ENCODE peak calls at places on chromosomes 7 and 10, in four cellular contexts. K, B, D and R are unnamed samples.

GRCh38 chr7:129612112-129613015 is 844 bp downstream of the NRF1 start:
- DNase-seq in K (no peak), B (no peak), D (no peak), R (peak; percentile 18)

GRCh38 chr7:1749864-1750466 is 79.9 kb downstream of the ELFN1 start:
- DNase-seq in K (no peak), B (no peak), D (no peak), R (no peak)

GRCh38 chr10:35335718-35336083 is 608 bp upstream of the CCNY start:
- DNase-seq in K (no peak), B (no peak), D (no peak), R (no peak)

GRCh38 chr7:65798111-65799075 is 74.5 kb upstream of the VKORC1L1 start:
- DNase-seq in K (no peak), B (peak; percentile 67), D (no peak), R (no peak)

GRCh38 chr10:88230251-88230650 is 352.9 kb downstream of the RNLS start:
- DNase-seq in K (no peak), B (no peak), D (no peak), R (no peak)

GRCh38 chr7:12625836-12626235 is 55.3 kb downstream of the SCIN start:
- DNase-seq in K (no peak), B (no peak), D (no peak), R (no peak)

GRCh38 chr10:61903184-61903990 is 1.9 kb downstream of the ARID5B start:
- DNase-seq in K (peak; percentile 38), B (peak; percentile 53), D (no peak), R (peak; percentile 49)

GRCh38 chr7:138158739-138159528 is 82.7 kb downstream of the AKR1D1 start:
- DNase-seq in K (peak; percentile 83), B (no peak), D (no peak), R (no peak)

GRCh38 chr7:24406053-24406561 is 122.1 kb downstream of the NPY start:
- DNase-seq in K (no peak), B (no peak), D (no peak), R (no peak)

GRCh38 chr10:50991496-50992355 is 82.6 kb upstream of the PRKG1 start:
- DNase-seq in K (no peak), B (no peak), D (no peak), R (peak; percentile 24)

GRCh38 chr10:101485681-101486554 is 102.1 kb downstream of the POLL start:
- DNase-seq in K (no peak), B (no peak), D (no peak), R (peak; percentile 67)

GRCh38 chr7:74033372-74034311 is 5.7 kb downstream of the ELN start:
- DNase-seq in K (no peak), B (no peak), D (no peak), R (no peak)

GRCh38 chr7:137445998-137446397 is 102.5 kb upstream of the PTN start:
- DNase-seq in K (no peak), B (no peak), D (no peak), R (no peak)

GRCh38 chr7:50265968-50266694 is 38.4 kb upstream of the IKZF1 start:
- DNase-seq in K (no peak), B (no peak), D (no peak), R (no peak)

DNA sequence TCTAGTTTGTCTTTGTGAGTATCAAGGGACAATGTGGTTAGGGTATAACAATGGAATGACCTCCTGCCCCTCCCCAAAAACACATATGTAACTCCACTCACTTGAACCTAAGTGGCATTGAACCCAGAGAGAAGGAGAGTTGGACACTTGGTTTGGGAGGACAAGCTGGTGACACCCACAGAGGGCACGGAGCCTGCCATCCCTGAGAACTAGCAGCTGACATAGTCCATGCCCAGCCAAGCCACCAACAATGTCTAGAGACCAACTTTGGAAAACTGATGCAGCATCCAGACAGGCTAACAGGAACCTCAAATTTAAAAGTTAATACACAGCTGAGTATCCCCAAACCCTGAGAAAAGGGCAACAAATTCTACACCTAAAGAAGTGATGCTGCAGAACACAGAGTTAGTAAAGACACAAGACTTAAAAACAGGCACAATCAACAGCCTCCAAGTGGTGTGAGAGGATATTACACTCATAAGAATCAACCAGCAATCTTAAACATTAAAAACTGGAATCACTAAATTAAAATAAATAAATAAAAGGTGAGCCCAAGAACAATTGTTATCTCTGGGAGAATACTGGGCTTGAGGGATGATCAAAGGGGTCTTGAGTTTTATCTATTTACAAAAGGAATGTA is 27.2 kb downstream of the NUDCD3 start:
- DNase-seq in K (no peak), B (no peak), D (no peak), R (no peak)
- TF ChIP-seq SUZ12 in K (no peak), B (no peak), D (no peak), R (no peak)

GRCh38 chr10:63055705-63056104 is 77.4 kb upstream of the NRBF2 start:
- DNase-seq in K (no peak), B (no peak), D (no peak), R (no peak)

GRCh38 chr10:63057509-63057908 is 75.6 kb upstream of the NRBF2 start:
- DNase-seq in K (no peak), B (no peak), D (no peak), R (no peak)

GRCh38 chr10:63054889-63055606 is 78.1 kb upstream of the NRBF2 start:
- DNase-seq in K (no peak), B (no peak), D (no peak), R (no peak)

DNA sequence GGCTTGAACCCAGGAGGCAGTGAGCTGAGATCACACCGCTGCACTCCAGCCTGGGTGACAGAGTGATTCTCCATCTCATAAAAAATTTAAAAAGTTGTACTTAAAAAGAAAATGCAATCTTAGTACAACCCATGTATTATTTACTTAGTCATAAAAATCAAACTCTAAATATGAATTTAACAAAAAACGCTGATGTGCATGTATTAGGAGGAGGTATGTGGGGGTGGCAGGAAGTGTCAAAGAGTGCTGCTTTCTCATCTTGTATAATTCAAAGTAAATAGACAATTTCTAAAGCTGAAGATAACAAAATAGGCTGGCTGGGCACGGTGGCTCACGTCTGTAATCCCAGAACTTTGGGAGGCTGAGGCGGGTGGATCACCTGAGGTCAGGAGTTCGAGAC is 81.0 kb upstream of the NRBF2 start:
- DNase-seq in K (no peak), B (no peak), D (no peak), R (no peak)
- TF ChIP-seq SUZ12 in K (no peak), B (no peak), D (no peak), R (no peak)

GRCh38 chr10:69451784-69452251 is 553 bp downstream of the TSPAN15 start:
- DNase-seq in K (no peak), B (no peak), D (no peak), R (peak; percentile 37)

GRCh38 chr10:69452676-69453415 is 1.6 kb downstream of the TSPAN15 start:
- DNase-seq in K (no peak), B (no peak), D (no peak), R (no peak)

GRCh38 chr10:69449841-69450240 is 1.4 kb upstream of the TSPAN15 start:
- DNase-seq in K (peak; percentile 73), B (no peak), D (no peak), R (peak; percentile 73)

GRCh38 chr10:69453759-69454158 is 2.5 kb downstream of the TSPAN15 start:
- DNase-seq in K (no peak), B (no peak), D (no peak), R (no peak)

DNA sequence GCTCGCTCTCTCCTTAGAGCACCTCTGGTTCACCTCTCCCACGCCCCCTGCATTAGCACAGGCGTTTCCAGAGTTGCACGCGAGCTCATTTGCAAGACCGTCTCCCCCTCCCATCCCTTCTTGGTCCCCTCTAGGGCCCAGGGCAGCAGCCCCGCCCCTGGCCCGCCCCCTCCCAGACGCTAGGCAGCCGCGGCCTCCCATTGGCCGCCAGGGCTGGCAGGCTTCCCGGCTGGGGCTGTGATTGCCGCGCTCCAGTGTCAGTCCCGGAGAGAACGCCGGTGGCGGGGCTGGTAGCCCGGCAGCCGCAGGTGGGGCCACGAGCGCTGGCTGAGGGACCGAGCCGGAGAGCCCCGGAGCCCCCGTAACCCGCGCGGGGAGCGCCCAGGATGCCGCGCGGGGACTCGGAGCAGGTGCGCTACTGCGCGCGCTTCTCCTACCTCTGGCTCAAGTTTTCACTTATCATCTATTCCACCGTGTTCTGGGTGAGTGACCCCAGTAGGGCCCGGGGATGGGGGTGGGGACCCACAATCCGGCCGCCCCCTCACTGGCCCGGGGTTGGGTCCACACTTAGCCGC is at the start of gene TSPAN15:
- DNase-seq in K (peak; percentile 68), B (peak; percentile 45), D (peak; percentile 78), R (peak; percentile 94)
- TF ChIP-seq SUZ12 in K (no peak), B (no peak), D (no peak), R (no peak)

DNA sequence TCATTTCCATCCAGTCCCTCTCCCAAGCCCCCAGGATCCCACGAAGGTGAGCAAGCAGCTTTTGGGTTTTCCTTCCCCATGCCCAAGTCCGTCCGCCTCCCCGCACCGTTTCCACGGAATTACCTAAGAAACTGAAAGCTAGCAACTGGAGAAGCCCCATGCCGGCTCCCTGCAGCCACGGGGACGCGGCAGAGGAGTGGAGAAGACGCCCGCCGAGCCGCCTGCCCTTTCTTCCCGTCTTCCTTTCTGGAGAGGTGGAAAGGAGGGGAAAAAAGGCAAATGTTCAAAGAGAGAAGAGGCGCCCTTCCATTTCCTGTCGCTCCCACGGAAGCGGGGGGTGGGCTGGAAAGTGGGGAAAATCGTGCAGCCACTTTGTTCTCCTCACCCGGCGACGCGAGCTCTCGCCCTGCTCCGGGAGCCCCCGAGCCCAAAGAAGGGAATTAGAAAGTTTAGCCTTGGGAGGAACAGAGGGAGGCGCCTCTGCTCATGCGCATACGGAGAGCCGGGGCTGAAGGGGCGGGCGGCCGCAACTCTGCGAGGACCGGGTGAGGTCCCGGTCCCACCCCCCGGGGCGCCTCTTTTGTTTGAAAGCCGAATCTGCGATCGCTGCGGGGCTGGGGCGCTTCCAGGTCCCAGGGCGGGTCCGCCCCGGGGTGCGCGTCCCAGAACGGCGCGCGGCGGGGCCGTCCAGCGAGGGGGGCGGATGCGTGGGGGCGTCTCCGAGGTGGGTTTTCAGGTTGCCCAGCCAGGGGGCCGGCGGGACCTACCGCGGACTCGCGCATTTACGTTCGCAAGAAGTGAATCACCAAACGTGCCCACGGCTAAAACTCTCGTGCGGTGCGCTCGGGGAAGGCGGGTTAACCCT is at the start of gene LAMB1:
- DNase-seq in K (peak; percentile 73), B (no peak), D (peak; percentile 49), R (peak; percentile 79)
- TF ChIP-seq SUZ12 in K (no peak), B (no peak), D (no peak), R (no peak)